ENCODE peak calls at places on chromosomes 12 and 14, in seven cellular contexts. P is AG10803, A is hepatocyte, T is fibroblast of lung, R is lower leg skin, J is A673, U is BJ. H is an unnamed sample.

GRCh38 chr14:33475623-33476022 is 475.3 kb downstream of the EGLN3 start:
- DNase-seq in P (peak), J (peak), R (no peak), A (peak), U (no peak), T (peak), H (peak)

GRCh38 chr12:118288174-118288573 is 84.5 kb downstream of the TAOK3 start:
- DNase-seq in T (no peak), J (no peak), U (no peak), P (no peak), R (no peak), A (no peak), H (no peak)

GRCh38 chr14:68650403-68650994 is 142.4 kb downstream of the ZFP36L1 start:
- DNase-seq in U (no peak), J (no peak), A (no peak), P (peak), R (no peak), T (no peak), H (no peak)

GRCh38 chr14:65879218-65880009 is 466.9 kb downstream of the FUT8 start:
- DNase-seq in P (peak), R (no peak), A (no peak), T (peak), J (no peak), U (no peak), H (no peak)

GRCh38 chr14:69318241-69318640 is 58.3 kb downstream of the GALNT16 start:
- DNase-seq in P (no peak), T (no peak), J (no peak), U (no peak), R (no peak), A (no peak), H (no peak)

GRCh38 chr12:54987611-54988231 is 3.2 kb upstream of the TESPA1 start:
- DNase-seq in U (no peak), R (no peak), J (no peak), A (no peak), P (no peak), T (no peak), H (no peak)

GRCh38 chr14:77302926-77303325 is 17.8 kb downstream of the POMT2 start:
- DNase-seq in P (peak), T (peak), U (no peak), R (no peak), A (peak), J (no peak), H (no peak)

GRCh38 chr12:20210795-20211194 is 157.5 kb upstream of the PDE3A start:
- DNase-seq in P (no peak), J (no peak), U (no peak), R (no peak), A (no peak), T (no peak), H (no peak)

GRCh38 chr12:102543494-102543893 is 63.1 kb upstream of the IGF1 start:
- DNase-seq in U (no peak), A (no peak), P (peak), J (no peak), T (no peak), R (no peak), H (no peak)

GRCh38 chr12:13256705-13257045 is 60.1 kb downstream of the EMP1 start:
- DNase-seq in P (no peak), R (no peak), J (no peak), U (no peak), T (no peak), A (no peak), H (no peak)

GRCh38 chr12:101111441-101111840 is 98.6 kb downstream of the SLC5A8 start:
- DNase-seq in R (no peak), J (no peak), T (peak), A (no peak), P (no peak), U (no peak), H (no peak)

GRCh38 chr12:101117842-101118241 is 92.2 kb downstream of the SLC5A8 start:
- DNase-seq in T (no peak), A (no peak), U (no peak), P (no peak), J (no peak), R (no peak), H (no peak)

GRCh38 chr12:101116911-101117310 is 93.1 kb downstream of the SLC5A8 start:
- DNase-seq in U (no peak), J (no peak), R (no peak), A (no peak), P (no peak), T (no peak), H (no peak)

GRCh38 chr12:101110856-101111255 is 99.2 kb downstream of the SLC5A8 start:
- DNase-seq in U (no peak), P (no peak), A (no peak), J (no peak), T (no peak), R (no peak), H (no peak)

GRCh38 chr12:101115326-101115725 is 94.7 kb downstream of the SLC5A8 start:
- DNase-seq in A (no peak), R (no peak), U (no peak), P (no peak), J (no peak), T (no peak), H (no peak)
- TF ChIP-seq CTCF in A (no peak), R (no peak), U (no peak), P (no peak), J (no peak), T (no peak), H (no peak)

GRCh38 chr14:21040370-21040925 is 1.7 kb upstream of the RNASE7 start:
- DNase-seq in R (no peak), P (no peak), T (no peak), U (no peak), A (no peak), J (no peak), H (no peak)
- TF ChIP-seq CTCF in R (no peak), P (no peak), T (no peak), U (no peak), A (no peak), J (no peak), H (no peak)

DNA sequence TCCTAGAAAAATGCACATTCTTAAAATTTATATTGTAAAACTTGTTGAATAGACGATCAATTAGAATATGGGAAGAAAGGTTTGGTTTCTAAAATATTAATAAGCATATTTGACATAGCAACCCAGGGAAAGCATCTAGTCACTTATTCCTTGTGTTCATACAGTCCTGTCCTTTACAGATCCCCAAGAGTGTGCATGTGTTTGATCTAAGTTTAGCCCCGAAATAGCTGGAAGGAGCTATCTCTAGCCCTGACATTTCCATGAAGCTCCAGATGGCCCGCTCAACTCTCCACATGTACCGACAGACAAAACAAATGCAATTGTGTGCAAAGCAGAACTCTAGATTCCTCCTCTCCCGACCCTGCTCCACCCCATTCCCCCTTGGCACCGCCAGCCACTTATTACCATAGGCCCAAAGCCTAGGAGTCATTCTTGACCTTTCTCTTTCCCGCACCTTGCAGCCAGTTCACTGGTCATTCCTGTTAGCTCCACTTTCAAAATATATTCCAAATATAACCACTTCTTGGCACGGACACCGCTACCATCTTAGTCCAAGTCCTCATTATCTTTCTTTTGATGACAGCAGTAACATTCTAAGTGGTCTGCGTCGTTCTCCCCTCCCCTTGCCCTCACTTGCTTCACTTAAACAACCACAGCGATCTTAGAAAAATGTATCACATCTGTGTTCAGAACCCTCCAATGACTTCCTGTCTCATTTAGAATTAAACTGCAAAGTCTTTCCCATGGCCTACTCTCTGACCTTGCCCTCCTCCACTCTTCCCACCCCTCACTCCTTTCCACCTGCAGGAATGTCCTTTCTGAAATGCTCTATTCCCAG is 45.5 kb upstream of the GZMB start:
- DNase-seq in R (no peak), T (no peak), U (no peak), A (no peak), P (no peak), J (no peak), H (no peak)
- TF ChIP-seq CTCF in R (no peak), T (no peak), U (no peak), A (no peak), P (no peak), J (no peak), H (no peak)

GRCh38 chr14:92252291-92252690 is 70.7 kb upstream of the SLC24A4 start:
- DNase-seq in T (no peak), A (no peak), J (no peak), P (no peak), R (no peak), U (no peak), H (no peak)

GRCh38 chr14:92254786-92255185 is 68.2 kb upstream of the SLC24A4 start:
- DNase-seq in T (peak), P (peak), U (no peak), R (no peak), A (peak), J (no peak), H (no peak)

GRCh38 chr14:92248638-92249037 is 74.3 kb upstream of the SLC24A4 start:
- DNase-seq in P (no peak), R (no peak), U (no peak), A (no peak), J (no peak), T (no peak), H (no peak)

GRCh38 chr14:92258934-92259333 is 64.0 kb upstream of the SLC24A4 start:
- DNase-seq in U (no peak), R (no peak), P (no peak), T (no peak), A (no peak), J (no peak), H (no peak)

GRCh38 chr14:92253381-92253894 is 69.5 kb upstream of the SLC24A4 start:
- DNase-seq in U (no peak), P (no peak), A (no peak), R (no peak), J (no peak), T (no peak), H (no peak)
- TF ChIP-seq CTCF in U (no peak), P (no peak), A (no peak), R (no peak), J (no peak), T (no peak), H (no peak)

GRCh38 chr12:44526655-44527199 is 349.4 kb downstream of the NELL2 start:
- DNase-seq in A (no peak), U (no peak), R (no peak), P (no peak), J (no peak), T (no peak), H (no peak)
- TF ChIP-seq CTCF in A (no peak), U (no peak), R (no peak), P (no peak), J (peak), T (no peak), H (no peak)

DNA sequence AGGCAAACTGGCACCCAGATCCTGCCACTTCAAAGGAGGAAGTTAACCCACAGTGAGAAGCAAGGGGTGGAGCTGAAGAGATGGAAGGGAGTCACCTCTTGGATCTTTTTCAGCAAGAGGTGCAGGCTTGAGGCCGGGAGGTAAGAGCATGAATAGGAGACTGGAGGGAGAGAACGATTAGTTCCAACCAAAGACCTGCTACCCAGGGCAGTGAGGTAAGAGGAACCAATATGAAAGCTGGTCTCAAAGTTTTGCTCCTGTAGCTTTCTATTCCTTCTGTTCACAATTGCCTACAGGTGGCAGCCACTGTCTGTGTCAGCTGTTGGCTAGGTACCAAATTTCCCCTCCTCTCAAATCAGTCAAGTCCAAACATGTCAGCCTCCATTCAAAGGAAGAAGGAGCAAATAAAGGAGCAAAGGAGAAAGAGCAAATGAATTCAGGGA is 14.9 kb upstream of the TAC3 start:
- DNase-seq in U (no peak), T (no peak), P (no peak), J (peak), R (no peak), A (no peak), H (no peak)
- TF ChIP-seq CTCF in U (no peak), T (no peak), P (no peak), J (no peak), R (no peak), A (no peak), H (no peak)

H was measured in HFF-Myc.